ENCODE peak calls at places on chromosome 18, in nine cellular contexts. One of them, this sample, is unnamed.

GRCh38 chr18:22913861-22914260 is 19.3 kb upstream of the RBBP8 start:
- DNase-seq in CD8-positive, alpha-beta memory T cell: no peak
- DNase-seq in ovary: no peak
- DNase-seq in COR-L47: peak
- DNase-seq in natural killer cell treated with Interleukin-12 subunit alpha and Interleukin-12 subunit beta and Interleukin-15 and Interleukin-18, amount 100 ng/mL, for 72 hours: no peak
- DNase-seq in GF-D8: no peak
- DNase-seq in GM23248: no peak
- DNase-seq in midbrain: no peak
- DNase-seq in SW480: no peak
- DNase-seq in this sample: no peak

GRCh38 chr18:34720220-34720619 is 10.1 kb downstream of the DTNA start:
- DNase-seq in CD8-positive, alpha-beta memory T cell: no peak
- DNase-seq in ovary: no peak
- DNase-seq in COR-L47: no peak
- DNase-seq in natural killer cell treated with Interleukin-12 subunit alpha and Interleukin-12 subunit beta and Interleukin-15 and Interleukin-18, amount 100 ng/mL, for 72 hours: no peak
- DNase-seq in GF-D8: no peak
- DNase-seq in GM23248: no peak
- DNase-seq in midbrain: no peak
- DNase-seq in SW480: no peak
- DNase-seq in this sample: no peak

GRCh38 chr18:58793361-58793760 is 71.3 kb upstream of the ZNF532 start:
- DNase-seq in CD8-positive, alpha-beta memory T cell: no peak
- DNase-seq in ovary: no peak
- DNase-seq in COR-L47: no peak
- DNase-seq in natural killer cell treated with Interleukin-12 subunit alpha and Interleukin-12 subunit beta and Interleukin-15 and Interleukin-18, amount 100 ng/mL, for 72 hours: no peak
- DNase-seq in GF-D8: no peak
- DNase-seq in GM23248: peak
- DNase-seq in midbrain: no peak
- DNase-seq in SW480: no peak
- DNase-seq in this sample: no peak

GRCh38 chr18:47422524-47422923 is 171.1 kb upstream of the SKOR2 start:
- DNase-seq in CD8-positive, alpha-beta memory T cell: no peak
- DNase-seq in ovary: no peak
- DNase-seq in COR-L47: no peak
- DNase-seq in natural killer cell treated with Interleukin-12 subunit alpha and Interleukin-12 subunit beta and Interleukin-15 and Interleukin-18, amount 100 ng/mL, for 72 hours: no peak
- DNase-seq in GF-D8: no peak
- DNase-seq in GM23248: peak
- DNase-seq in midbrain: no peak
- DNase-seq in SW480: no peak
- DNase-seq in this sample: no peak

GRCh38 chr18:58310517-58310916 is 266.5 kb downstream of the NEDD4L start:
- DNase-seq in CD8-positive, alpha-beta memory T cell: peak
- DNase-seq in ovary: no peak
- DNase-seq in COR-L47: no peak
- DNase-seq in natural killer cell treated with Interleukin-12 subunit alpha and Interleukin-12 subunit beta and Interleukin-15 and Interleukin-18, amount 100 ng/mL, for 72 hours: no peak
- DNase-seq in GF-D8: no peak
- DNase-seq in GM23248: no peak
- DNase-seq in midbrain: no peak
- DNase-seq in SW480: peak
- DNase-seq in this sample: no peak

GRCh38 chr18:41227993-41228392 is 727.0 kb upstream of the PIK3C3 start:
- DNase-seq in CD8-positive, alpha-beta memory T cell: no peak
- DNase-seq in ovary: no peak
- DNase-seq in COR-L47: no peak
- DNase-seq in natural killer cell treated with Interleukin-12 subunit alpha and Interleukin-12 subunit beta and Interleukin-15 and Interleukin-18, amount 100 ng/mL, for 72 hours: no peak
- DNase-seq in GF-D8: no peak
- DNase-seq in GM23248: no peak
- DNase-seq in midbrain: no peak
- DNase-seq in SW480: no peak
- DNase-seq in this sample: no peak

GRCh38 chr18:3305354-3305762 is 43.4 kb downstream of the MYL12B start:
- DNase-seq in CD8-positive, alpha-beta memory T cell: no peak
- DNase-seq in ovary: no peak
- DNase-seq in COR-L47: no peak
- DNase-seq in natural killer cell treated with Interleukin-12 subunit alpha and Interleukin-12 subunit beta and Interleukin-15 and Interleukin-18, amount 100 ng/mL, for 72 hours: no peak
- DNase-seq in GF-D8: no peak
- DNase-seq in GM23248: peak
- DNase-seq in midbrain: no peak
- DNase-seq in SW480: peak
- DNase-seq in this sample: no peak

GRCh38 chr18:58697131-58697530 is 25.9 kb downstream of the MALT1 start:
- DNase-seq in CD8-positive, alpha-beta memory T cell: no peak
- DNase-seq in ovary: no peak
- DNase-seq in COR-L47: no peak
- DNase-seq in natural killer cell treated with Interleukin-12 subunit alpha and Interleukin-12 subunit beta and Interleukin-15 and Interleukin-18, amount 100 ng/mL, for 72 hours: no peak
- DNase-seq in GF-D8: no peak
- DNase-seq in GM23248: no peak
- DNase-seq in midbrain: no peak
- DNase-seq in SW480: no peak
- DNase-seq in this sample: no peak

GRCh38 chr18:5467666-5468065 is 76.1 kb downstream of the EPB41L3 start:
- DNase-seq in CD8-positive, alpha-beta memory T cell: no peak
- DNase-seq in ovary: no peak
- DNase-seq in COR-L47: no peak
- DNase-seq in natural killer cell treated with Interleukin-12 subunit alpha and Interleukin-12 subunit beta and Interleukin-15 and Interleukin-18, amount 100 ng/mL, for 72 hours: no peak
- DNase-seq in GF-D8: no peak
- DNase-seq in GM23248: no peak
- DNase-seq in midbrain: no peak
- DNase-seq in SW480: no peak
- DNase-seq in this sample: no peak

GRCh38 chr18:12238861-12239260 is 15.3 kb upstream of the CIDEA start:
- DNase-seq in CD8-positive, alpha-beta memory T cell: no peak
- DNase-seq in ovary: no peak
- DNase-seq in COR-L47: no peak
- DNase-seq in natural killer cell treated with Interleukin-12 subunit alpha and Interleukin-12 subunit beta and Interleukin-15 and Interleukin-18, amount 100 ng/mL, for 72 hours: no peak
- DNase-seq in GF-D8: no peak
- DNase-seq in GM23248: peak
- DNase-seq in midbrain: no peak
- DNase-seq in SW480: no peak
- DNase-seq in this sample: no peak

GRCh38 chr18:76306685-76307292 is 188.3 kb downstream of the ZNF516 start:
- DNase-seq in CD8-positive, alpha-beta memory T cell: no peak
- DNase-seq in ovary: no peak
- DNase-seq in COR-L47: no peak
- DNase-seq in natural killer cell treated with Interleukin-12 subunit alpha and Interleukin-12 subunit beta and Interleukin-15 and Interleukin-18, amount 100 ng/mL, for 72 hours: no peak
- DNase-seq in GF-D8: no peak
- DNase-seq in GM23248: no peak
- DNase-seq in midbrain: no peak
- DNase-seq in SW480: no peak
- DNase-seq in this sample: no peak